ENCODE peak calls at places on chromosomes 7 and 10, in four cellular contexts. O is CD8-positive, alpha-beta memory T cell; D is H9; N is heart right ventricle. Z is an unnamed sample. For H3K27me3, the result is how much of the 10 kb centered on the place peaks cover.

GRCh38 chr10:13589316-13589715 is 2.6 kb downstream of the PRPF18 start:
- DNase-seq in D (no peak), N (no peak), O (no peak), Z (no peak)

GRCh38 chr10:44809652-44810051 is 101.5 kb upstream of the TMEM72 start:
- DNase-seq in O (no peak), N (no peak), D (peak), Z (no peak)

GRCh38 chr10:110404825-110405224 is 92.9 kb upstream of the DUSP5 start:
- DNase-seq in D (no peak), N (no peak), O (no peak), Z (no peak)

GRCh38 chr10:6185039-6185716 is 17.6 kb upstream of the PFKFB3 start:
- DNase-seq in D (no peak), N (no peak), O (no peak), Z (no peak)

GRCh38 chr10:100653957-100654834 is 91.2 kb upstream of the PAX2 start:
- DNase-seq in D (peak), N (no peak), O (no peak), Z (no peak)

GRCh38 chr7:159035571-159036073 is 109.0 kb downstream of the VIPR2 start:
- DNase-seq in O (no peak), D (peak), N (no peak), Z (no peak)

GRCh38 chr7:4683884-4684565 is 1.9 kb downstream of the FOXK1 start:
- DNase-seq in D (no peak), N (peak), O (peak), Z (peak)

GRCh38 chr7:51328351-51328801 is 11.8 kb upstream of the COBL start:
- DNase-seq in N (no peak), D (no peak), O (no peak), Z (no peak)

GRCh38 chr7:143315782-143316181 is at the start of gene CLCN1:
- DNase-seq in D (no peak), N (no peak), O (no peak), Z (no peak)

GRCh38 chr7:37957236-37957970 is 37.0 kb downstream of the EPDR1 start:
- DNase-seq in D (no peak), N (no peak), O (no peak), Z (no peak)

GRCh38 chr7:105130048-105130447 is 116.0 kb downstream of the KMT2E start:
- DNase-seq in D (no peak), O (no peak), N (no peak), Z (no peak)

GRCh38 chr10:101001225-101002035 is 1.8 kb downstream of the LZTS2 start:
- DNase-seq in D (no peak), O (no peak), N (peak), Z (no peak)

GRCh38 chr7:51255536-51256243 is 60.9 kb downstream of the COBL start:
- DNase-seq in N (no peak), D (no peak), O (no peak), Z (no peak)

GRCh38 chr10:31756131-31757119 is 172.2 kb downstream of the ARHGAP12 start:
- DNase-seq in D (no peak), N (no peak), O (no peak), Z (no peak)

GRCh38 chr7:149735779-149736477 is 37.5 kb downstream of the ZNF467 start:
- DNase-seq in D (no peak), N (no peak), O (no peak), Z (no peak)

GRCh38 chr10:3107426-3107961 is 40.1 kb downstream of the PFKP start:
- DNase-seq in N (peak), O (no peak), D (no peak), Z (no peak)

GRCh38 chr7:12431886-12432285 is 28.2 kb upstream of the VWDE start:
- DNase-seq in D (peak), O (no peak), N (no peak), Z (no peak)

GRCh38 chr10:93859049-93859655 is 34.6 kb upstream of the SLC35G1 start:
- DNase-seq in O (no peak), N (no peak), D (no peak), Z (no peak)

GRCh38 chr7:129522971-129523340 is 20.6 kb downstream of the SMKR1 start:
- DNase-seq in N (no peak), D (no peak), O (no peak), Z (no peak)

GRCh38 chr7:2093214-2093840 is 139.4 kb downstream of the MAD1L1 start:
- DNase-seq in D (no peak), N (no peak), O (no peak), Z (no peak)

GRCh38 chr7:18974803-18975202 is 142.6 kb downstream of the TWIST1 start:
- DNase-seq in D (no peak), O (no peak), N (no peak), Z (no peak)

GRCh38 chr10:13997650-13998049 is 333.1 kb downstream of the FRMD4A start:
- DNase-seq in D (no peak), O (no peak), N (no peak), Z (no peak)

DNA sequence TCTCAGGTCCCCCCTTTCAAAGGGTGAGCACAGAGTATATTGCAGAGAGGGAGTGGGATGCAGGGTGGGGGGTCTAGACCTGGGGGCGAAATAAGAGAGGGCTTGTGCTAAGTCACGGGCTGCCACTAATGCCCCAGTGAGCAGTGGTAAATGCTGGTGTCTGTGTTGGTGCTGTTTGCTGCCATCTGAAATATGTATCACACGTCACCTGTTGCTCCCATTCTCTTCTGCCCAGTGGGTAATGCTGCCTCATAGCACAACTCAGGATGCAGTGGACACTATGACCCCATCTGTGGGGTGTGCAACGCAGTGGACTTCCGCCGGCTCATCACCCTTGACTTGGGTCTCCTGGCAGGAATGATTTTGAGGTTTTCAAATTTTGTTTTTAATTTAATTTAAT is 2.6 kb downstream of the STOX1 start:
- DNase-seq in N (no peak), O (no peak), D (no peak), Z (no peak)
- H3K27me3 ChIP-seq in N (under half), O (under half), D (under half), Z (under half)

DNA sequence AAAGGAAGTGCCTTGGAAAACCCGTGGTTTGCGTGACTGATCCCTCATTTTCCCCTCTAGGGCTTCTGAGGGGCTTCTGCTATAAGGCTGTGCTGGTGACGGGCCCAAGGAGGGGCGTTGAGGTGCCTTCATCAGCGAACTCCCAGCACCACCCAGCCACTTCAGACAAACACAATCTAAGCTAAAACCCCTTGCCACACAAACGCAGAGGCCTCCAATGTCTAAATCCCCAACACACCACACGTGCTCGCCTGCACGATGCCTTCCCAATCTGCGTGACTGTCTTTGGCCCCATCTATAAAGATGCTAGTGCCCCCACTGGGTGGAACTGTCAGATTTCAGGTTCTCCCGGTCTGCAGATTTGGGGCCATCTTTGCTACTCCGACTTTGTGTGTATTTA is 4.1 kb upstream of the GAD2 start:
- DNase-seq in D (no peak), N (no peak), O (no peak), Z (no peak)
- H3K27me3 ChIP-seq in D (half or more), N (half or more), O (under half), Z (under half)

DNA sequence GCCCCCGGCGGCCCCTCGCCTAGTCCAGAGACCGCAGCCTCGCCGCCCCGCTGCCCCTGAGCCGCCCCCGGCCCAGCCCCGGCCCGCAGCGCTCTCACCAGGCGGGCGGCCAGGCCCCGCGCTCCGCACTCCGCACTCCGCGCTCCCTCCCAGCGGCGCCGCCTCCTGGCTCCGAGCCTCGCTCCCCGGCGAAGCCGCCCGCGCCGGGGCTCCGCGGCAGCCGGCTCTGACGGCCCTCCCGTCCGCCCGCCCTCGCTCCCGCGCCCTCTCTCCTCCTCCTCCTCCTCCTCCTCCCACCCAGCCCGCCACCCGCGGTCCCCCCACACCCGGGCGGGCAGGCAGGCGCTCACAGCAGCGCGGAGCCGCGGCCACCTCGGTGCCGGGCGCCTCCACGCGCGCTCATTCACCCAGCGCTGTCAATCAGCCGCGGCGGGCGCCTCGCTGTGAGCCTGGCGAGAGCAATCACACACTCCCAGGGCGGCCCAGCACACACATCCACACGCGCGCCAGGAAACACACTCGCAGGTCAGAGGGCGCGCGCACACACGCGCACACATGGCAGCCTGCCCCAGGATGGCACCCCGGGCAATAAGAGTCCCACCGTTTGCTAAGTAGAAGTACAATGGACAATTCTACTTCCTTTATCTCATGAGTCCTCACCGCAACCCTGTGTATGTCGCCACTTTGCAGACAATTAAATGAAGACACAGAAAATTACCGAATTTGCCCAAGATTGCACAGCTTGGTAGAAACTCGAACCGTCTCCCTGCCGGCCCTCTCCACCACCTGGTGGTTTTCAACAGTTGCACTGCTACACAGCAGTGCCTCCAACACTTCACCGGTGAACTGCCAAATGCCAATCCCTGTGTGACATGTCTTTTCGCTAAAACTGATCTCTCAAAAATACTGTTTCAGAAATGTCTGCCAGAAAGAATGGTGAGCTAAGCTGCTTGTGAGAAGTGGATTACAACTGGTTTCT is at the start of gene PRRT4:
- DNase-seq in D (no peak), O (peak), N (peak), Z (no peak)
- H3K27me3 ChIP-seq in D (under half), O (under half), N (under half), Z (under half)

GRCh38 chr10:116621934-116622655 is 1.3 kb downstream of the PNLIPRP2 start:
- DNase-seq in O (no peak), D (no peak), N (no peak), Z (no peak)
- H3K27me3 ChIP-seq in O (under half), D (under half), N (under half), Z (under half)

Z was measured in CD8-positive, alpha-beta T cell.